ENCODE peak calls at places on chromosomes 2 and 18, in seven cellular contexts. T is fibroblast of pulmonary artery; Q is fibroblast of the aortic adventitia; D is mucosa of descending colon; U is CD8-positive, alpha-beta T cell; W is WERI-Rb-1; I is SK-N-SH. B is an unnamed sample.

GRCh38 chr2:159713691-159714585 is 1.6 kb downstream of the MARCHF7 start:
- DNase-seq in D (no peak), W (no peak), T (peak), Q (peak), U (no peak), I (peak), B (peak)

GRCh38 chr18:63850010-63850409 is 37.5 kb upstream of the SERPINB2 start:
- DNase-seq in D (no peak), T (peak), I (peak), U (no peak), Q (peak), W (peak), B (peak)

GRCh38 chr2:69011611-69012157 is 1.3 kb upstream of the ANTXR1 start:
- DNase-seq in Q (no peak), U (no peak), D (no peak), T (no peak), I (peak), W (peak), B (no peak)

GRCh38 chr2:182666674-182667320 is 49.3 kb upstream of the DNAJC10 start:
- DNase-seq in U (no peak), W (no peak), Q (peak), D (no peak), I (peak), T (peak), B (peak)

GRCh38 chr2:190465060-190465459 is 56.9 kb downstream of the MFSD6 start:
- DNase-seq in W (no peak), I (no peak), U (no peak), D (no peak), T (no peak), Q (no peak), B (no peak)

GRCh38 chr2:84539729-84540128 is 23.4 kb downstream of the DNAH6 start:
- DNase-seq in D (no peak), I (no peak), W (no peak), U (no peak), T (no peak), Q (no peak), B (no peak)

GRCh38 chr2:24754985-24755690 is 38.1 kb downstream of the PTRHD1 start:
- DNase-seq in W (no peak), I (no peak), D (no peak), T (no peak), Q (no peak), U (no peak), B (no peak)

GRCh38 chr18:48186084-48186798 is 222.9 kb downstream of the ZBTB7C start:
- DNase-seq in I (peak), T (no peak), Q (no peak), D (no peak), W (no peak), U (no peak), B (peak)

GRCh38 chr2:66478729-66479316 is 43.9 kb downstream of the MEIS1 start:
- DNase-seq in I (no peak), T (no peak), U (no peak), D (no peak), Q (no peak), W (no peak), B (no peak)

GRCh38 chr2:118668431-118669424 is 178.7 kb downstream of the EN1 start:
- DNase-seq in I (no peak), Q (peak), T (peak), W (no peak), D (no peak), U (no peak), B (peak)

GRCh38 chr2:672606-672905 is 4.7 kb downstream of the TMEM18 start:
- DNase-seq in U (no peak), T (no peak), W (no peak), Q (no peak), I (no peak), D (no peak), B (no peak)

GRCh38 chr2:167900435-167900834 is 347.0 kb downstream of the STK39 start:
- DNase-seq in U (no peak), I (no peak), T (no peak), W (no peak), Q (no peak), D (no peak), B (no peak)

GRCh38 chr2:45218298-45218697 is 209.0 kb upstream of the SIX2 start:
- DNase-seq in Q (no peak), D (no peak), I (no peak), W (no peak), U (no peak), T (no peak), B (no peak)

GRCh38 chr2:45212953-45213635 is 203.8 kb upstream of the SIX2 start:
- DNase-seq in Q (no peak), D (no peak), T (no peak), W (no peak), U (no peak), I (no peak), B (no peak)

GRCh38 chr2:45214550-45214949 is 205.3 kb upstream of the SIX2 start:
- DNase-seq in U (no peak), T (no peak), I (no peak), Q (no peak), W (no peak), D (no peak), B (no peak)

GRCh38 chr2:45218931-45219339 is 209.7 kb upstream of the SIX2 start:
- DNase-seq in T (no peak), I (no peak), D (no peak), U (no peak), W (no peak), Q (no peak), B (no peak)

DNA sequence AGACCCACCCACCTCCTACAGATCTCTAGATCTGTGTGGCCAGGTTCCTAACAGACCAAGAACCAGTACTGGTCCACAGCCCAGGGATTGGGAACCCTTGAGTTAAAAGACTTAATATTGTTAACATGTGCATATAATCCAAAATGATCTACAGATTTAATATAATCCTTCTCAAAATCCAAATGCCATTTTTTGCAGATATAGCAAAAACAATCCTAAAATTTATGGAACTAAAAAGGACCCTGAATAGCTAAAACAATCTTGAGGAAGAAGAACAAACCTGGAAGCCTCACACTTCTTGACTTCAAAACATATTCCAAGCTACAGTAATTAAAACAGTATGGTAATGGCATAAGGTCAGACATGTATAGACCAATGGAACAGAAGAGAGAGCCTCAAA is 206.9 kb upstream of the SIX2 start:
- DNase-seq in Q (no peak), U (no peak), I (no peak), W (no peak), D (no peak), T (no peak), B (no peak)
- TF ChIP-seq CTCF in Q (no peak), U (no peak), I (no peak), W (no peak), D (no peak), T (no peak), B (no peak)

GRCh38 chr2:143175435-143175834 is 46.2 kb downstream of the ARHGAP15 start:
- DNase-seq in T (no peak), D (no peak), I (no peak), Q (no peak), W (no peak), U (no peak), B (no peak)

GRCh38 chr2:143181494-143181893 is 52.3 kb downstream of the ARHGAP15 start:
- DNase-seq in I (no peak), Q (no peak), U (no peak), W (no peak), D (no peak), T (no peak), B (no peak)

GRCh38 chr2:143182649-143183048 is 53.4 kb downstream of the ARHGAP15 start:
- DNase-seq in Q (no peak), U (no peak), T (no peak), D (no peak), W (peak), I (no peak), B (no peak)

GRCh38 chr2:143176606-143177005 is 47.4 kb downstream of the ARHGAP15 start:
- DNase-seq in U (no peak), D (no peak), I (no peak), W (no peak), Q (no peak), T (no peak), B (no peak)

GRCh38 chr2:143177081-143177786 is 48.0 kb downstream of the ARHGAP15 start:
- DNase-seq in W (no peak), T (peak), U (no peak), D (no peak), Q (no peak), I (no peak), B (peak)
- H3K4me3 ChIP-seq in W (no peak), T (peak), U (peak), D (no peak), Q (peak), I (no peak), B (no peak)

DNA sequence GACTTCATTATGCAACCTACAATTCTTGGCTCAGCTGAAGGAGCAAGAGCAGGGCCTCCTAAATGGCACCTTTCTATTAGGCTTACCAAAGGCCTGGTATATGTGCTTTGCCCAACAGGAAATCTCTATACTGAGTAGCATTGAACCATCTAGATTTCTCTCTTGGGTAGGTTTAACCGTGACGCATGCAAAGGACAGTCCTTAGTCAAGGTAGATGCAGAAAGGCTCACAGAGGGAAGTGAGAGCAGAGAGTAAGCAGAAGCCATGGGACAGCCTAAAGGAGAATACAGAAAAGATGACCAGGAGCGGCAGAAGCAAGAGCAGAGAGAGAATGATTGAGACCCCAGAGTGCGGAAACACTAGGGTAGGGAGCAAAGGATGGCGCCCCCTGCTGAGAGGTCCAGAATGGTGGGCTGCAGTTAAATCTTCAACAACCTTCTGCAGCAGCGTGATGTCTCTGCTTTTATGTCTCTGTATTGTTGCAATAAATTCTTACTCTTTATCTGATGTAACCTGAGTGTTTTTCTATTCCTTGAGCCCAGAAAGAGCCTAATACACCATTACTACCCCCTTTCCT is 4.7 kb upstream of the OSBPL1A start:
- DNase-seq in T (no peak), Q (no peak), W (no peak), D (no peak), I (no peak), U (no peak), B (no peak)
- TF ChIP-seq CTCF in T (peak), Q (peak), W (peak), D (no peak), I (peak), U (no peak), B (no peak)

DNA sequence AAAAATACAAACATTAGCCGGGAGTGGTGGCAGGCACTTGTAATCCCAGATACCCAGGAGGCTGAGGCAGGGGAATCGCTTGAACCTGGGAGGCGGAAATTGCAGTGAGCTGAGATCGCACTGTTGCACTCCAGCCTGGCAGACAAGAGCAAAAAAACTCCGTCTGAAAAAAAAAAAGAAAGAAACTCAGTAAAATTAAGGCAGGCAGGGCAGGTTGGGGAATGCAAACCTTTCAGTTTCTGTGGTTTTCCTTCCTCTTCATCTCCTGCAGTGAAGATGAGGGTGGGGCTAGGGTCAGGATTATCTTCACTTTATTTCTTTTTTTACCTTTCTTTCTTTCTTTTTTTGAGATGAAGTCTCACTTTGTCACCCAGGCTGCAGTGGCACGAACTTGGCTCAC is 43.2 kb upstream of the PSME4 start:
- DNase-seq in W (no peak), T (no peak), Q (no peak), I (no peak), U (no peak), D (no peak), B (no peak)
- H3K4me3 ChIP-seq in W (no peak), T (no peak), Q (no peak), I (no peak), U (peak), D (no peak), B (no peak)

DNA sequence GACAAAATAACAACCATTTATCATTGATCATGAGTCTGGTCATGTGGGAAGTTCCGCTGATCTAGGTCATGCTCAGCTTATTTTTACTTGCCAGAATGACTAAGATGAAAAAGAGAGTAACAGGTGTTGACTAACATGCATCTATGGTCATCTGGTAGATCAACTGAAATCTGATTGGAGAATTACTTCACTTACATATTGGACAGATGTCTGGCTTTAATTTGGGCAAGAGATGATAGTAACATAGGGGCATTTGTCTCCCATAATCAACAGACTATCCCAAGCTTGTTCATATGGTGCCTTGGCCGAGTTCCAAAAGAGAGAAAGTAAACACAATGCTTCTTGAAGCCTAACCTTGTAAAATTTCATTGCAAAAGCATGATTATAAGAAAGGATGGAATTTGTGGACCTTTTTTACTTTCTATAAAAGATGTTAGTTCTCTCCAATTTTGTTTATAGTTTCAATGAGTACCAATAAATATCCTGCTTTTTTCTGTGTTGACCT is 503.7 kb downstream of the ADCYAP1 start:
- DNase-seq in I (no peak), Q (no peak), W (no peak), D (no peak), T (no peak), U (no peak), B (no peak)
- TF ChIP-seq CTCF in I (no peak), Q (no peak), W (no peak), D (no peak), T (no peak), U (no peak), B (no peak)

DNA sequence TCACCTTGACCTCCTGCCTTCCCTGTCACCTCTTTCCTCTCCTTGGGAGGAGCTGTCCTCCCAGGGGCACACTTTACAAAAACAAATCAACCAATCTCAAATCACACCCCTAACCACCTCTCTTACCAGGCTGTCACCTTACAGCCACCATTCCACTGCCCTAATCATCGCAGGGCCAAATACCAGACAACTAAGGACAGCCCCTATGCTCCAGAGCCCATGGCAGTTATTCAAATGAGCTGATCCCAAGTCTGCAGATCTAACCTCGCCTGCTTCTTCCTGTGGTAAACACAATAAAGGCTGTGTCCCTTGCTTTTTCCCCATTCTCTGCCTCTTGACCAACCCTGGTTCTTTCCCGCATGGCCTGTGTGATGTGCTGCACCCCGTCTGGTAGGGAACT is 154.2 kb upstream of the CNTNAP5 start:
- DNase-seq in U (no peak), Q (no peak), I (no peak), T (no peak), W (no peak), D (no peak), B (no peak)
- H3K4me3 ChIP-seq in U (no peak), Q (no peak), I (no peak), T (no peak), W (no peak), D (no peak), B (no peak)

GRCh38 chr2:46296840-46297545 is at the start of gene EPAS1:
- DNase-seq in I (peak), U (peak), W (peak), Q (peak), T (peak), D (peak), B (peak)

GRCh38 chr2:46294185-46294836 is 2.9 kb upstream of the EPAS1 start:
- DNase-seq in Q (no peak), I (peak), T (peak), W (peak), D (no peak), U (no peak), B (no peak)

GRCh38 chr2:46296216-46296839 is 879 bp upstream of the EPAS1 start:
- DNase-seq in U (no peak), T (no peak), D (peak), Q (no peak), W (no peak), I (no peak), B (no peak)

GRCh38 chr2:46290019-46290418 is 7.2 kb upstream of the EPAS1 start:
- DNase-seq in U (no peak), W (no peak), Q (no peak), I (no peak), T (no peak), D (no peak), B (no peak)

DNA sequence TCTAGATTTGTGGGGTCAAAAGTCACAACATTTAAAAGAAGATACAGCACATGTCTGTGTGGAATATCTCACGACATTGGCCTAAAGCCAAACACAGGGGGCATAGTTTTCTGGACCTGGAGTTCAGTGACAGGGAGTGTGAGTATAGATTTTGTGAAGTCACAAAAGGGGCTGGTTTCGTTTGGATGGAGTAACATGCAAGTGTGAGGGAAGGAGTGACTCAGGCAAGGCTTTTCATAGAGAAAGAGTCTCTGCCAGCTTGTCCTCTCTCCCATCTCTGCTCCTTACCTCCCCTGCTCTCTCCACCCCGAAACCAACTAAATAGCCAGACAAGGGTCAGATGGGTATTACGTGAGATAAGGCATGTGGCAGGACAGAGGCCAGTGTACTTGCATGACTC is 3.7 kb upstream of the EPAS1 start:
- DNase-seq in W (no peak), T (peak), U (no peak), I (no peak), D (no peak), Q (no peak), B (no peak)
- TF ChIP-seq CTCF in W (no peak), T (no peak), U (no peak), I (no peak), D (no peak), Q (no peak), B (no peak)

GRCh38 chr18:12606592-12607315 is 51.2 kb downstream of the SPIRE1 start:
- DNase-seq in I (no peak), Q (peak), W (no peak), U (no peak), T (peak), D (no peak), B (peak)
- H3K4me3 ChIP-seq in I (no peak), Q (no peak), W (no peak), U (no peak), T (no peak), D (no peak), B (no peak)

GRCh38 chr2:121595012-121595891 is 54.0 kb downstream of the CLASP1 start:
- DNase-seq in U (no peak), Q (no peak), I (no peak), D (no peak), T (no peak), W (no peak), B (no peak)

GRCh38 chr2:121598087-121598486 is 51.2 kb downstream of the CLASP1 start:
- DNase-seq in T (no peak), I (no peak), D (no peak), U (no peak), W (no peak), Q (no peak), B (no peak)

GRCh38 chr2:121599963-121600651 is 49.2 kb downstream of the CLASP1 start:
- DNase-seq in U (no peak), D (no peak), T (no peak), I (no peak), W (no peak), Q (no peak), B (no peak)

GRCh38 chr2:121591199-121591598 is 58.1 kb downstream of the CLASP1 start:
- DNase-seq in D (no peak), W (no peak), I (no peak), T (no peak), U (no peak), Q (no peak), B (no peak)

DNA sequence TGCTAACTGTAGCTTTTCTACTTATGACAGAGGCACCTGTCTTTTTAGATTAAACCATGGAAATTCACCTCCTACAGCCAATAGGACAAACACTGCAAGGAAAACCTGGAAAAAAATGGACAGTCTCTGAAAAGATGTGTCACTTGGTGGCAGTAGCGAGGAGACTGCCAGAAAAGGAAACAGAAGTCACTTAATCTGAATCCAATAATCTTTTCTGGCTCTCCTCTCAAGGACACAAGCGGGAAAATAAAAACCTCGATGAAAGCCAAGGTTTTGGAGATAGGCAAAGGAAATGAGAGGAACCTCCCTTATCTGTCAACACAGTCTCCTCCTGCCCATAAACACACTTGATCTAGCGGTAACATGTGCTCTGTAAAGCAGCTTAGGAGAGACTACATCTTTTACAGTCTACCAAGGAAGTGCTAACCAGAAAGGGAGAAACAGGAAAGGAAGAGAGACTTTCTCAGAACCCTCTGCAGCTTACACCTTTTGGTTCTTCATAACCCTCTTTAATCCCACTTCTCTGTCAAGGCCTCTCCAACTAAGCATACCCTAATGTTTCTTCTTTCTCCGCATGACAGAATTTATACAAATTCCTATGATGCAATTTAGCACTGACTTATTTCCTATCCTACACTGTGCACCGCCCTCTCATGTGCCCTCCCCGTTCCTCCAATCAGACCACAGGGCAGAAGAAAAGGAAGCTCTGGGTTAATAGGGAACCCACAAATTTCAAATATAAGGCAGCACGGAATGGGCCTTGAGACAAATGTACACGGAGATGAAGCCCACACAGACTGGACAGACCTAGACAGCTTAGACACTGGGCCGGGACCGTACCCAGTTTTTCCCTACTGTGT is 52.8 kb downstream of the CLASP1 start:
- DNase-seq in U (no peak), D (no peak), I (peak), Q (peak), W (peak), T (peak), B (peak)
- TF ChIP-seq CTCF in U (no peak), D (no peak), I (peak), Q (peak), W (peak), T (peak), B (peak)

B was measured in cardiac fibroblast.